ENCODE peak calls at places on chromosomes 7 and 10, in nine cellular contexts. G is tibial artery, Z is heart right ventricle, I is pancreas, U is testis, R is brain microvascular endothelial cell, M is aorta, B is GM23248, K is right cardiac atrium. V is an unnamed sample.

GRCh38 chr7:122298131-122298530 is 6.4 kb downstream of the FEZF1 start:
- DNase-seq in G (no peak), Z (no peak), I (no peak), U (no peak), R (no peak), M (no peak), B (no peak), K (no peak), V (no peak)

GRCh38 chr7:45943986-45944385 is 22.9 kb upstream of the IGFBP3 start:
- DNase-seq in G (no peak), Z (no peak), I (no peak), U (no peak), R (no peak), M (no peak), B (no peak), K (no peak), V (no peak)

GRCh38 chr10:43667317-43667731 is 18.6 kb upstream of the ZNF32 start:
- DNase-seq in G (no peak), Z (peak; percentile 49), I (no peak), U (no peak), R (no peak), M (no peak), B (peak; percentile 67), K (peak; percentile 78), V (no peak)

GRCh38 chr7:26562841-26563240 is 271.2 kb downstream of the SNX10 start:
- DNase-seq in G (no peak), Z (no peak), I (no peak), U (peak; percentile 30), R (no peak), M (no peak), B (no peak), K (no peak), V (no peak)

GRCh38 chr7:78189762-78190161 is 391.2 kb downstream of the PHTF2 start:
- DNase-seq in G (no peak), Z (no peak), I (no peak), U (peak; percentile 31), R (no peak), M (no peak), B (no peak), K (no peak), V (no peak)

GRCh38 chr10:62689712-62690111 is 114.8 kb upstream of the ADO start:
- DNase-seq in G (no peak), Z (no peak), I (no peak), U (no peak), R (no peak), M (no peak), B (no peak), K (no peak), V (no peak)

GRCh38 chr7:30301751-30302150 is 17.4 kb downstream of the ZNRF2 start:
- DNase-seq in G (no peak), Z (no peak), I (no peak), U (no peak), R (no peak), M (no peak), B (no peak), K (no peak), V (no peak)

GRCh38 chr7:98711945-98712344 is 94.9 kb downstream of the NPTX2 start:
- DNase-seq in G (no peak), Z (no peak), I (no peak), U (no peak), R (no peak), M (no peak), B (no peak), K (no peak), V (no peak)

GRCh38 chr7:146175716-146176115 is 59.1 kb downstream of the CNTNAP2 start:
- DNase-seq in G (no peak), Z (no peak), I (no peak), U (no peak), R (peak; percentile 4), M (no peak), B (no peak), K (no peak), V (no peak)

GRCh38 chr7:1344981-1345701 is 112.5 kb downstream of the UNCX start:
- DNase-seq in G (no peak), Z (peak; percentile 3), I (peak; percentile 8), U (no peak), R (no peak), M (peak; percentile 71), B (no peak), K (peak; percentile 26), V (no peak)

GRCh38 chr7:119167431-119167830 is 942.9 kb downstream of the ANKRD7 start:
- DNase-seq in G (no peak), Z (no peak), I (no peak), U (no peak), R (no peak), M (no peak), B (no peak), K (no peak), V (no peak)

GRCh38 chr7:112162161-112163020 is 43.8 kb downstream of the DOCK4 start:
- DNase-seq in G (no peak), Z (peak; percentile 37), I (no peak), U (peak; percentile 22), R (peak; percentile 82), M (no peak), B (no peak), K (peak; percentile 72), V (peak; percentile 33)

GRCh38 chr10:121994429-121994881 is 5.5 kb downstream of the TACC2 start:
- DNase-seq in G (peak; percentile 89), Z (peak; percentile 54), I (peak; percentile 52), U (peak; percentile 57), R (no peak), M (no peak), B (peak; percentile 21), K (peak; percentile 72), V (peak; percentile 27)

GRCh38 chr10:49552277-49552676 is 13.4 kb upstream of the ERCC6 start:
- DNase-seq in G (no peak), Z (no peak), I (no peak), U (no peak), R (peak; percentile 81), M (no peak), B (peak; percentile 96), K (no peak), V (no peak)

GRCh38 chr10:68154211-68154497 is 44.9 kb downstream of the MYPN start:
- DNase-seq in G (no peak), Z (peak; percentile 47), I (peak; percentile 41), U (peak; percentile 57), R (peak; percentile 29), M (no peak), B (peak; percentile 22), K (peak; percentile 70), V (peak; percentile 75)

DNA sequence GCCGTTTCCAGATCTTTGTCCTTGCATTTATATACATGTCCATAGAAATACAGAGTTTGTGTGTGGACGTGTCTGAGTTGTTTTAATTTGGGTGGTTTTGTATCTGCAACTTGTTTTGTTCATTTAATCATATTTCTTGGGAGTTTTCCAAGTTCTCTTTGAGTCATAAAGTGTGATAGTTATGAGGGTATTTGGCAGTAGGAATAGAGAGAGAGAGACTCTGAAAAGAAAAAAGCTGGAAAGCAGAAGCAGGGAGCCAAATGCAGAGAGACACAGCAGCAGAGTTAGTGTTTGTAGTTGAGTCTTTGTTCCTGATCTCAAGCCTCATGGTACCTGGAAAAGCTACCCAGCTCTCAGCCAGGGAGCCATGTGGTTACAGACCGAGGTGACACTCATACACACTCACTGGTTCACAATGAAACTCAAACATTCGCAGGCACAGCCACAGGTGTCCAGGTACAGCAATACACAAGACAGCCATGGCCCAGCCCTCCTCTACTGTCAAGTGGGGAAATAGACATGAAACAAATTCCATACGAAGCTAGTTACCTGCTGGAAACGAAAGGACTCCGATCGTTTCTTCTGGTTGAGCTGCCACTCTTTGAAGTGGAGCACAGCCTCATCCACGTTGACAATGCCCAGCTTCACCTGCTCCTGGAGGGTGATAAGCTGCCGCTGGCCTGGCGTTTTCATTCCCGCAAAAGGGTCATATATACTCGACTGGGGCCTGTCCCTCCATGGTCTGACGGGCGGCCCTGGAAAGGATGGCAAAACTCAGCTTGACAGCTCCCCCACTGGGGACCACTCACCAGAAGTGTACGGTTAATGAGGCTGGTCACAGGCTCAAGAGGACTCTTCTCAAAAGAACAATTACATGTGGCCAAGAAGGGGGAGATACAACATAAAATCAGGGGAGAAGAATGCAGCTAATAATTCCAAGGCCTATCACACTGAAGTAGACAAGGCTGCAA is 33.3 kb upstream of the TM9SF3 start:
- DNase-seq in G (no peak), Z (no peak), I (no peak), U (no peak), R (no peak), M (no peak), B (peak; percentile 22), K (no peak), V (no peak)
- H3K27ac ChIP-seq in G (no peak overlapping the region), Z (peak overlapping the region; percentile 81), I (no peak overlapping the region), U (no peak overlapping the region), R (no peak overlapping the region), M (no peak overlapping the region), B (no peak overlapping the region), K (peak overlapping the region; percentile 6), V (peak overlapping the region; percentile 82)

DNA sequence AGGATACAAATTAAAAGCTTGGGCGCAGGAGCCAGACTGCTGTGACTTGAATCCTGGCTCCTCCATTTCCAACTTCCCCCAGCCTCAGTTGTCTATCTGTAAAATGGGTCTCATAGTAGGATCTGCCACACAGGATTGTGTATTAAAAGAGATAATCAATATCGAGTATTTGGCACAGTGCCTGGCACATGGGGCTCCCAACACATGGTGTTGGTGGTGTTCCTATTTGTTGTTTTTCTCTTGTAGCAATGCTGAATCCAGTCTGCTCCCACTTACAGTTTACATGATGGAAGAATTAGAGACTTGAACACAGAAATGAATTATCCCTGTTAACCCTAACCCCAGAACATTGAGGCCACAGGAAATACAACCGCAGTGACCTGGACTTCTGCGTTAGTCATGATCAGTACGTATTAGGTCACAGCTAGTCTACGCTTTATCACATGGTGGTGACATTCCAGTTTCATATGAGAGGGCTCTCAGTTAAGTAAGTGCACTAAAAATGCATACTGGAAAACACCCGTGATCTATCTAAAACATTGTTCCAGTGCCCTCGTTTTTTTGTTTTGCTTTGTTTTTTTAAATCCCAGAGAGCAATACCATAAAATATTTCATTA is 169.5 kb upstream of the KLF14 start:
- DNase-seq in G (no peak), Z (no peak), I (no peak), U (no peak), R (peak; percentile 94), M (no peak), B (peak; percentile 96), K (no peak), V (no peak)
- H3K27ac ChIP-seq in G (peak overlapping the region; percentile 57), Z (peak overlapping the region; percentile 52), I (peak overlapping the region; percentile 81), U (peak overlapping the region; percentile 12), R (peak overlapping the region; percentile 94), M (peak overlapping the region; percentile 60), B (peak overlapping the region; percentile 98), K (peak overlapping the region; percentile 83), V (peak overlapping the region; percentile 39)

DNA sequence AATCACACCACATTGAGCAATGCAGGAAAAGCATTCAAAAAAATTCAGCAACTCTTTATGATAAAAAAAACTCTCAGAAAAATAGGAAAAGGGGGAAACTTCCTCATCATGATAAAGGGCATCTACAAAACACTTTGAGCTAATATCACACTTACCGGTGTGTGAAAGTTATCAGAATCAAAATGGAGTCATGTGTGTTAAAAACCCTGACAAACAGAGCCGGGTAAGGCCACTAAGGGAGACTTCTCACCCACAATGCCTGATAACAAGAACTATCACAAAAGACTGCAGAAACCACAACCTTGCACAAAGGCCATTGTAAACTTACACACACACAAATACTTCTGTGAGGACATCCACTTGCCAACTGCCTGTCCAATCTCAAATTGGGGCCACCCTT is 34.8 kb upstream of the SMARCD3 start:
- DNase-seq in G (no peak), Z (no peak), I (no peak), U (no peak), R (no peak), M (no peak), B (no peak), K (no peak), V (no peak)
- H3K27ac ChIP-seq in G (no peak overlapping the region), Z (no peak overlapping the region), I (no peak overlapping the region), U (no peak overlapping the region), R (no peak overlapping the region), M (no peak overlapping the region), B (no peak overlapping the region), K (no peak overlapping the region), V (no peak overlapping the region)

GRCh38 chr7:7235347-7235746 is 53.0 kb downstream of the C1GALT1 start:
- DNase-seq in G (no peak), Z (no peak), I (no peak), U (no peak), R (no peak), M (no peak), B (no peak), K (no peak), V (no peak)
- H3K27ac ChIP-seq in G (no peak overlapping the region), Z (no peak overlapping the region), I (no peak overlapping the region), U (no peak overlapping the region), R (no peak overlapping the region), M (no peak overlapping the region), B (no peak overlapping the region), K (no peak overlapping the region), V (no peak overlapping the region)

V was measured in ovary.